ENCODE peak calls at places on chromosomes 11 and 22, in eight cellular contexts. H is CD8-positive, alpha-beta T cell; F is ecto neural progenitor cell; X is brain pericyte; V is HFFc6; M is NCI-H460; T is NCI-H510A treated with DMSO at 0.1 percent for 48 hours; Q is NCI-H526. B is an unnamed sample.

GRCh38 chr11:70631624-70632047 is 233.3 kb downstream of the CTTN start:
- DNase-seq in X (no peak), F (no peak), Q (no peak), H (no peak), T (no peak), M (no peak), V (no peak), B (no peak)

GRCh38 chr11:17483505-17483904 is 6.9 kb upstream of the ABCC8 start:
- DNase-seq in T (no peak), Q (no peak), H (no peak), X (no peak), V (no peak), F (no peak), M (no peak), B (no peak)

GRCh38 chr22:39932918-39933649 is 27.1 kb upstream of the TMA7B start:
- DNase-seq in X (no peak), T (no peak), F (peak), V (peak), M (peak), H (peak), Q (no peak), B (peak)

GRCh38 chr11:76257040-76257730 is 50.9 kb upstream of the WNT11 start:
- DNase-seq in M (no peak), V (no peak), T (no peak), Q (no peak), F (no peak), H (no peak), X (no peak), B (no peak)

GRCh38 chr22:46596819-46597218 is 23.4 kb upstream of the GRAMD4 start:
- DNase-seq in X (no peak), H (no peak), Q (peak), M (no peak), T (peak), F (no peak), V (no peak), B (peak)

GRCh38 chr11:17165247-17165890 is 42.4 kb downstream of the PIK3C2A start:
- DNase-seq in Q (no peak), H (no peak), M (no peak), V (no peak), X (no peak), T (no peak), F (no peak), B (no peak)

GRCh38 chr22:20567371-20567847 is 60.0 kb downstream of the MED15 start:
- DNase-seq in F (no peak), Q (no peak), V (peak), X (no peak), H (no peak), T (no peak), M (no peak), B (no peak)

GRCh38 chr11:120652705-120653335 is 141.3 kb downstream of the GRIK4 start:
- DNase-seq in V (no peak), X (no peak), Q (no peak), M (no peak), F (no peak), H (no peak), T (no peak), B (no peak)

GRCh38 chr22:50530280-50530856 is 556 bp upstream of the TYMP start:
- DNase-seq in T (no peak), Q (no peak), H (peak), X (no peak), M (peak), V (no peak), F (no peak), B (peak)

GRCh38 chr11:10414181-10414580 is 40.9 kb upstream of the AMPD3 start:
- DNase-seq in Q (no peak), H (no peak), F (no peak), X (no peak), T (no peak), V (no peak), M (no peak), B (no peak)

GRCh38 chr11:122864386-122864785 is 18.2 kb upstream of the JHY start:
- DNase-seq in M (no peak), H (no peak), F (no peak), Q (no peak), V (no peak), X (no peak), T (no peak), B (no peak)

GRCh38 chr11:96267490-96268010 is 75.4 kb downstream of the MAML2 start:
- DNase-seq in H (peak), X (no peak), V (no peak), M (no peak), Q (no peak), F (no peak), T (no peak), B (no peak)

GRCh38 chr11:75771646-75772410 is 3.2 kb downstream of the DGAT2 start:
- DNase-seq in Q (no peak), F (no peak), X (no peak), M (no peak), V (peak), H (no peak), T (no peak), B (no peak)

GRCh38 chr22:21775061-21775460 is 39.5 kb upstream of the YPEL1 start:
- DNase-seq in F (no peak), H (no peak), X (no peak), M (no peak), T (no peak), V (no peak), Q (no peak), B (no peak)

GRCh38 chr11:126452718-126453117 is 97.2 kb downstream of the ST3GAL4 start:
- DNase-seq in T (no peak), Q (no peak), V (no peak), X (no peak), F (no peak), H (no peak), M (no peak), B (no peak)

GRCh38 chr11:4184163-4184916 is 89.7 kb downstream of the RRM1 start:
- DNase-seq in M (no peak), F (no peak), V (no peak), X (no peak), H (no peak), T (no peak), Q (no peak), B (no peak)

GRCh38 chr11:34754171-34754823 is 133.4 kb downstream of the EHF start:
- DNase-seq in V (no peak), F (no peak), H (no peak), T (no peak), Q (no peak), M (peak), X (no peak), B (no peak)

GRCh38 chr11:62387381-62387780 is 31.5 kb upstream of the SCGB1A1 start:
- DNase-seq in T (no peak), F (no peak), M (no peak), Q (no peak), X (no peak), V (no peak), H (no peak), B (no peak)

GRCh38 chr11:123308077-123308476 is 113.0 kb upstream of the CLMP start:
- DNase-seq in F (no peak), V (peak), X (no peak), H (no peak), Q (no peak), M (no peak), T (no peak), B (no peak)

GRCh38 chr11:279040-279965 is 1.1 kb downstream of the NLRP6 start:
- DNase-seq in V (no peak), X (no peak), T (no peak), Q (no peak), H (no peak), F (peak), M (no peak), B (no peak)

GRCh38 chr11:75159081-75159953 is 8.4 kb downstream of the SLCO2B1 start:
- DNase-seq in Q (no peak), T (no peak), V (no peak), F (no peak), M (no peak), X (no peak), H (no peak), B (peak)

GRCh38 chr11:120186799-120187591 is 23.8 kb upstream of the OAF start:
- DNase-seq in F (peak), H (no peak), X (no peak), T (no peak), M (no peak), Q (no peak), V (peak), B (peak)

B was measured in H9.